ENCODE peak calls at places on chromosomes 3 and 15, in eight cellular contexts. J is K562, V is PC-3, T is neuronal stem cell, P is GM12878, S is fibroblast of lung, B is OCI-LY7, Q is PC-9. O is an unnamed sample.

GRCh38 chr3:195159117-195159818 is 111.7 kb downstream of the XXYLT1 start:
- DNase-seq in T (no peak), S (no peak), B (no peak), V (no peak), P (no peak), Q (no peak), J (no peak), O (no peak)

GRCh38 chr15:40313531-40314398 is 6.0 kb upstream of the PLCB2 start:
- DNase-seq in P (no peak), J (no peak), Q (peak; percentile 53), T (no peak), V (peak; percentile 74), B (no peak), S (no peak), O (no peak)

GRCh38 chr3:76096036-76096435 is 310.7 kb upstream of the ZNF717 start:
- DNase-seq in S (peak; percentile 58), B (no peak), V (peak; percentile 44), J (no peak), P (no peak), Q (no peak), T (no peak), O (peak; percentile 49)

GRCh38 chr3:157317895-157318294 is 118.8 kb upstream of the PTX3 start:
- DNase-seq in B (no peak), Q (no peak), T (no peak), S (no peak), J (no peak), P (no peak), V (peak; percentile 38), O (no peak)

GRCh38 chr3:48595075-48595525 is at the start of gene COL7A1:
- DNase-seq in S (no peak), B (no peak), J (no peak), T (no peak), P (no peak), V (no peak), Q (no peak), O (no peak)

GRCh38 chr3:25483456-25483855 is 55.4 kb downstream of the RARB start:
- DNase-seq in B (no peak), J (no peak), V (no peak), P (no peak), S (peak; percentile 44), Q (no peak), T (no peak), O (no peak)

GRCh38 chr15:67085818-67086649 is 20.6 kb downstream of the SMAD3 start:
- DNase-seq in Q (no peak), V (no peak), T (no peak), J (no peak), P (peak; percentile 97), B (peak; percentile 95), S (peak; percentile 96), O (peak; percentile 96)

GRCh38 chr15:67194171-67195114 is 60.0 kb downstream of the AAGAB start:
- DNase-seq in P (no peak), V (no peak), J (peak; percentile 5), S (no peak), T (no peak), B (no peak), Q (no peak), O (no peak)

GRCh38 chr3:116164039-116164438 is 281.2 kb downstream of the LSAMP start:
- DNase-seq in V (no peak), T (no peak), Q (no peak), P (no peak), J (no peak), S (no peak), B (no peak), O (no peak)

GRCh38 chr3:11379238-11379823 is 107.1 kb downstream of the ATG7 start:
- DNase-seq in T (peak; percentile 49), B (peak; percentile 53), Q (peak; percentile 13), S (peak; percentile 53), J (peak; percentile 19), P (peak; percentile 13), V (peak; percentile 79), O (peak; percentile 42)

DNA sequence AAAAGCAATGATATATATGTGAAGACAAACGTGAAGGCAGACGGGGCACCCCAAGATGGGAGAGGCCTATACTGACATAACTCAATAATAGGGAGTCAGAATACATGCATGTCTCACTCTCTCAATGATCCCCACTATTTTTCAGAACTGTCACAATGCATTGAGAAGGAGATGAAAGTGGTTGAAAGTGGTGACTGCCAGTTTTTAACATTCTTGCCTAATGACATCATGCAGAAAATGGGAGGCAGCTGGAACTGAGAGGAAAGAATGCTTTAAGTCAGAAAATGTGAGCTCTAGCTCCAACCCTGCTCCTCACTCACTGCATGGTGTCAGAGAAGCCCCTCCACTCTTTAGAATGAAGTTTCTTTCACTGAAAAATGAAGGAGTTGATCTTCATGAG is 55.3 kb upstream of the P2RY1 start:
- DNase-seq in B (no peak), J (no peak), P (no peak), T (peak; percentile 32), Q (no peak), S (peak; percentile 65), V (no peak), O (peak; percentile 49)
- H2AFZ ChIP-seq in B (no peak overlapping the region), J (no peak overlapping the region), P (no peak overlapping the region), T (peak overlapping the region; percentile 66), Q (no peak overlapping the region), S (peak overlapping the region; percentile 40), V (no peak overlapping the region), O (no peak overlapping the region)

GRCh38 chr3:151837057-151837456 is 23.1 kb downstream of the AADAC start:
- DNase-seq in J (peak; percentile 72), T (peak; percentile 27), P (no peak), B (no peak), Q (peak; percentile 44), V (peak; percentile 85), S (peak; percentile 85), O (peak; percentile 80)
- H2AFZ ChIP-seq in J (peak overlapping the region; percentile 84), T (peak overlapping the region; percentile 18), P (no peak overlapping the region), B (no peak overlapping the region), Q (peak overlapping the region; percentile 46), V (peak overlapping the region; percentile 77), S (no peak overlapping the region), O (no peak overlapping the region)

GRCh38 chr3:178139116-178139515 is 397.1 kb upstream of the KCNMB2 start:
- DNase-seq in V (no peak), B (no peak), P (no peak), Q (no peak), S (no peak), T (no peak), J (no peak), O (no peak)
- H2AFZ ChIP-seq in V (no peak overlapping the region), B (no peak overlapping the region), P (no peak overlapping the region), Q (no peak overlapping the region), S (no peak overlapping the region), T (no peak overlapping the region), J (no peak overlapping the region), O (no peak overlapping the region)

GRCh38 chr15:64096486-64097431 is 977 bp downstream of the SNX1 start:
- DNase-seq in Q (no peak), T (no peak), P (no peak), B (peak; percentile 47), S (peak; percentile 55), J (no peak), V (peak; percentile 36), O (peak; percentile 36)
- H2AFZ ChIP-seq in Q (peak overlapping the region; percentile 90), T (peak overlapping the region; percentile 87), P (peak overlapping the region; percentile 76), B (peak overlapping the region; percentile 46), S (peak overlapping the region; percentile 70), J (peak overlapping the region; percentile 71), V (peak overlapping the region; percentile 92), O (peak overlapping the region; percentile 91)

GRCh38 chr15:31127596-31128261 is 26.2 kb upstream of the TRPM1 start:
- DNase-seq in Q (no peak), V (no peak), S (no peak), T (no peak), J (no peak), P (no peak), B (no peak), O (no peak)
- H2AFZ ChIP-seq in Q (no peak overlapping the region), V (no peak overlapping the region), S (no peak overlapping the region), T (no peak overlapping the region), J (no peak overlapping the region), P (no peak overlapping the region), B (no peak overlapping the region), O (no peak overlapping the region)

GRCh38 chr3:184582583-184582982 is 21.0 kb downstream of the EPHB3 start:
- DNase-seq in S (no peak), J (no peak), V (no peak), Q (no peak), P (no peak), T (no peak), B (no peak), O (no peak)
- H2AFZ ChIP-seq in S (peak overlapping the region; percentile 71), J (no peak overlapping the region), V (no peak overlapping the region), Q (no peak overlapping the region), P (no peak overlapping the region), T (peak overlapping the region; percentile 62), B (no peak overlapping the region), O (peak overlapping the region; percentile 90)

GRCh38 chr3:159996959-159997358 is 8.3 kb downstream of the IL12A start:
- DNase-seq in V (no peak), T (no peak), J (no peak), Q (no peak), P (no peak), B (no peak), S (no peak), O (no peak)
- H2AFZ ChIP-seq in V (no peak overlapping the region), T (no peak overlapping the region), J (no peak overlapping the region), Q (no peak overlapping the region), P (no peak overlapping the region), B (no peak overlapping the region), S (no peak overlapping the region), O (no peak overlapping the region)

GRCh38 chr15:63000706-63001105 is 41.8 kb upstream of the TPM1 start:
- DNase-seq in P (no peak), V (no peak), Q (no peak), B (no peak), T (no peak), S (no peak), J (no peak), O (no peak)

GRCh38 chr15:62999178-62999577 is 43.4 kb upstream of the TPM1 start:
- DNase-seq in T (no peak), P (no peak), B (no peak), S (no peak), Q (no peak), J (no peak), V (no peak), O (no peak)

GRCh38 chr15:62997441-62997840 is 45.1 kb upstream of the TPM1 start:
- DNase-seq in T (no peak), S (no peak), P (no peak), Q (no peak), V (no peak), B (no peak), J (no peak), O (no peak)

GRCh38 chr15:62998262-62998909 is 44.2 kb upstream of the TPM1 start:
- DNase-seq in S (no peak), B (no peak), Q (no peak), T (no peak), J (no peak), V (no peak), P (no peak), O (no peak)

DNA sequence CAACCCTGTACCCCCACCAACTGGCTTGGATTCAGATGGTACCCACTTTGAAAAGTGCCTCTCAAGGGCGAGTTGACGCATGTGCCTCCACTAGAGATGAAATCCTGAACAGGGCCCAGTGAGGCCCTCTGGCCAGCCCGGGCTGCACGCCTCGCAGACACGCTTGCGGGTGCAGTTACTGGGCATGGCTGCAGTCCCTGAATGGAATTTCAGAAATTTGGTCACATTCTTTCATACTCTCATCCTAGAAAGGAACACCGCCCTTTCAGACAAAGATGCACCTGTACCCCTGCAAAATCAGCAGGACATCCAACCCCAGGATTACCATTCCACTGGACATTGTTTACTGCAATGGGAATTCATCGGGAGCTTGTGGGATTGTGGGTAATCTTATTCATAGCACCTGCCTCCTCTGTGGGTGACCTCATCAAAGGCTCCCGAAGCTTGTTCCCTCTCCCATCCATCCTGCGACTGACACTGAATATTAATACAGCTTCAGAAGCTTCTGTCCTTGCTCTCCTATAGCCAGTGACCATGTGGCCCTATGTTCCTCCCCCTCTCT is 42.5 kb upstream of the TPM1 start:
- DNase-seq in V (no peak), B (no peak), J (no peak), P (no peak), T (peak; percentile 67), S (no peak), Q (no peak), O (no peak)
- H2AFZ ChIP-seq in V (no peak overlapping the region), B (no peak overlapping the region), J (no peak overlapping the region), P (no peak overlapping the region), T (peak overlapping the region; percentile 5), S (no peak overlapping the region), Q (no peak overlapping the region), O (no peak overlapping the region)

O was measured in astrocyte.